ENCODE peak calls at places on chromosomes 5 and 9, in nine cellular contexts. S is BJ; W is upper lobe of right lung; C is right lobe of liver; B is cardiac muscle cell; K is effector memory CD4-positive, alpha-beta T cell; D is neural progenitor cell; H is fibroblast of lung; Y is iPS DF 6.9. M is an unnamed sample. For H3K27me3, the result is how much of the 10 kb centered on the place peaks cover.

GRCh38 chr9:16704489-16705111 is 165.9 kb downstream of the BNC2 start:
- DNase-seq in H (no peak), Y (no peak), S (no peak), B (peak), W (no peak), C (no peak), D (peak), K (no peak), M (peak)

GRCh38 chr5:146731909-146732659 is 146.5 kb downstream of the PPP2R2B start:
- DNase-seq in W (no peak), C (no peak), K (no peak), D (no peak), H (peak), S (peak), B (peak), Y (peak), M (no peak)

GRCh38 chr9:24899463-24899862 is 353.8 kb upstream of the IZUMO3 start:
- DNase-seq in B (no peak), H (no peak), S (no peak), K (no peak), C (no peak), D (no peak), Y (no peak), W (no peak), M (no peak)

GRCh38 chr5:1285883-1286291 is 9.0 kb downstream of the TERT start:
- DNase-seq in K (no peak), W (peak), Y (no peak), B (no peak), H (no peak), D (no peak), C (no peak), S (no peak), M (no peak)

GRCh38 chr9:93648836-93649235 is 72.5 kb downstream of the PHF2 start:
- DNase-seq in W (peak), H (no peak), C (no peak), K (no peak), D (no peak), Y (no peak), B (no peak), S (no peak), M (no peak)

GRCh38 chr9:126125577-126125976 is 201.1 kb upstream of the MVB12B start:
- DNase-seq in Y (no peak), S (no peak), B (peak), D (no peak), C (peak), K (no peak), W (no peak), H (no peak), M (no peak)

GRCh38 chr5:15103130-15103529 is 231.6 kb upstream of the ANKH start:
- DNase-seq in K (no peak), H (no peak), D (no peak), W (no peak), C (no peak), Y (no peak), S (no peak), B (no peak), M (no peak)

GRCh38 chr5:75054110-75054930 is 2.0 kb upstream of the GCNT4 start:
- DNase-seq in Y (no peak), H (peak), W (peak), C (no peak), K (no peak), S (no peak), B (peak), D (peak), M (peak)

GRCh38 chr9:134525070-134525815 is 116.4 kb upstream of the COL5A1 start:
- DNase-seq in K (no peak), W (peak), H (no peak), D (no peak), B (no peak), C (no peak), S (no peak), Y (no peak), M (no peak)

GRCh38 chr9:95028855-95029219 is 288.7 kb downstream of the FANCC start:
- DNase-seq in D (no peak), S (no peak), B (no peak), C (no peak), H (no peak), Y (no peak), K (no peak), W (no peak), M (no peak)

GRCh38 chr9:114275246-114275994 is 47.5 kb upstream of the ORM1 start:
- DNase-seq in W (peak), Y (no peak), D (no peak), C (peak), K (no peak), H (no peak), B (no peak), S (no peak), M (no peak)

GRCh38 chr5:91441082-91441481 is 58.0 kb upstream of the ARRDC3 start:
- DNase-seq in S (no peak), H (no peak), B (no peak), C (no peak), K (no peak), Y (no peak), D (no peak), W (no peak), M (no peak)

GRCh38 chr5:150301901-150302300 is 804 bp downstream of the ARSI start:
- DNase-seq in S (no peak), C (no peak), H (no peak), K (no peak), B (no peak), Y (no peak), W (no peak), D (peak), M (no peak)
- H3K27me3 ChIP-seq in S (under half), C (under half), H (under half), K (under half), B (under half), Y (under half), W (under half), D (under half), M (under half)

GRCh38 chr5:88883059-88883565 is at the start of gene MEF2C:
- DNase-seq in S (peak), H (peak), D (peak), B (peak), K (no peak), W (peak), C (peak), Y (no peak), M (peak)

GRCh38 chr5:88884435-88884877 is 1.5 kb upstream of the MEF2C start:
- DNase-seq in K (no peak), B (peak), S (no peak), W (no peak), Y (no peak), H (no peak), D (no peak), C (no peak), M (peak)

GRCh38 chr5:88883566-88884434 is 816 bp upstream of the MEF2C start:
- DNase-seq in H (peak), S (no peak), D (peak), Y (no peak), K (no peak), C (peak), W (peak), B (peak), M (peak)

GRCh38 chr5:88881566-88881965 is 1.4 kb downstream of the MEF2C start:
- DNase-seq in W (no peak), H (no peak), K (no peak), Y (no peak), B (peak), S (no peak), D (no peak), C (no peak), M (no peak)

DNA sequence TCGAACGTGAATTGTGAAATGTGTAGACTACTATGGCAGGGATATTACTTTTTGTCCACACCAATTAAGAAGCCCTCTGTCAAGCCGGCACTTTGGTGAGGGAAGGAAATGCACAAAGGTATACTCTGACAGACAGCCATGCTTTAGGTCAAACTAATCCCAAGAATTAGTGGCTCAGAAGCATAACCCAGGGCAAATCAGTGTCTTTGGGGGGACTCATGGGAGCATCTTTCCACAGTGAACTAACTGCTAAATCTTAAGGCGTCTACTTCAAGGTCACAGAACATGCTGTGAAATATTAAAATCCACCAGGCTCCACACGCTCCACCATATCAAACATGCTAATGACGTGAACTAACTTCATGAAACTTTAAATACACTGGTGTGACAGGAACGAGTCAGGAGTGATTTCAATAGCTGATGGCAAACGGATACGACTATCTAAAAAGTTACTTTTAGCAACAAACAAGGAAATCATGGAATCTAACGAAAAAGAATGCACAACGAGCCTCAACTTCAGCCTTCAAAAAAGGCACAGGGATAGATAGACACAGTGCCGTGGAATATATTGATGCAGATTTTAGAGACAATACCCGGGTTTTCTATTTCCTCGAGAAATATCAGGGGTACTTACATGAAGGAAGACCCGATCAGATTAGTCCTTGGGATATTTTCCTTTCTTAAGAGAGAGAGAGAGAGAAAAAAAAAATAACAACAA is 504 bp downstream of the MEF2C start:
- DNase-seq in Y (no peak), W (no peak), S (no peak), C (no peak), D (no peak), K (no peak), B (peak), H (no peak), M (no peak)
- H3K27me3 ChIP-seq in Y (under half), W (under half), S (under half), C (under half), D (half or more), K (under half), B (under half), H (under half), M (under half)

GRCh38 chr5:141874262-141874964 is 3.8 kb downstream of the PCDH1 start:
- DNase-seq in S (no peak), D (peak), Y (no peak), H (no peak), B (no peak), C (peak), W (peak), K (no peak), M (peak)
- H3K27me3 ChIP-seq in S (under half), D (under half), Y (under half), H (half or more), B (half or more), C (under half), W (under half), K (under half), M (half or more)

DNA sequence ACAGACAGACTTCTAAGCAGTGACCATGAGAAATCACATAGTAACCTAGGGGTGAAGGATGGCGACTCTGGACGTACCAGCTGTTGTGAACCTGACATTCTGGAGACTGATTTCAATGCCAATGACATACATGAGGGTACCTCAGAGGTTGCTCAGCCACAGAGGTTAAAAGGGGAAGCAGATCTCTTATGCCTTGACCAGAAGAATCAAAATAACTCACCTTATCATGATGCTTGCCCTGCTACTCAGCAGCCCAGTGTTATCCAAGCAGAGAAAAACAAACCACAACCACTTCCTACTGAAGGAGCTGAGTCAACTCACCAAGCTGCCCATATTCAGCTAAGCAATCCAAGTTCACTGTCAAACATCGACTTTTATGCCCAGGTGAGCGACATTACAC is 38.0 kb upstream of the CCDC152 start:
- DNase-seq in K (no peak), Y (no peak), S (no peak), D (no peak), C (no peak), B (peak), H (peak), W (no peak), M (no peak)
- H3K27me3 ChIP-seq in K (under half), Y (under half), S (under half), D (under half), C (under half), B (under half), H (under half), W (under half), M (under half)

DNA sequence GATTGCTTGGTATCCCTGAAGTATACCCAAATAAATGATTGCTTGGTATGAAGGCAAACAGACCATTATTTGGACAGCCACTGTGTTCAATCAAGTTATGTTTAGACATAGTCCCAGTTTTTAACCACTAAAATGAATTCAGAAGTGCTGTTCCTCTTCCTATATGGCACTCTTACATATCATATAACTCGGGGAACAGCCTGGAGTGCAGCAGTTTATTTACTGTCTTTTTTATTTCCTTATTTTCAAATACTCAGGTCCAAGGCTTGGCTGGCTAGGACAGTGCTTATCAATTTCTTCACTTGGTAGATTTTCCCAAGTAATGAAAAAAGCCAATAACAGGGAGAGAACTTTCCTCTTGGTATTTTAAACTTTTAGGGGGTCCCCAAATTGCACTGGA is 58.6 kb upstream of the CCDC112 start:
- DNase-seq in D (no peak), B (no peak), S (no peak), Y (no peak), C (no peak), H (no peak), K (no peak), W (no peak), M (no peak)
- H3K27me3 ChIP-seq in D (under half), B (under half), S (under half), Y (under half), C (under half), H (under half), K (under half), W (under half), M (under half)

DNA sequence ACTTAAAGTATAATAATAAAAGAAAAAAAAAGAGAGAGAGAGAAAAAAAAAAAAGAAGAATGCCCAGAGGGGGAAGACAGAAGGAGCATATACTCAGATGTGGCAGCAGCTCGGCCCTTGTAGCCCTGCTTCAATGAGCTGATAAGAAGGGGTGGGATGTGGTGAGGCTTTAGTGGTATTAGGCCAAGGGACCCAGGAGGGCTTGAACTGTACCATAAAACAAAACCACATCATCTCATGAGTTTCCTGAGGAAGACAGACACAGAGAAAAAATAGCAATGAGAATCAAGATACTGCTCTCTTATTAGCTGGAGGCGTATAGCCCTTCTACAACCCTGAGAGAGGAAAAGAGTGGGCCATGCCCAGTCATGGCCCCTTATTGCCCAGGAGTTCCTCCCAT is 72.8 kb downstream of the SLC1A1 start:
- DNase-seq in C (no peak), H (no peak), Y (no peak), W (no peak), S (no peak), D (no peak), K (no peak), B (no peak), M (no peak)
- H3K27me3 ChIP-seq in C (under half), H (under half), Y (under half), W (under half), S (under half), D (under half), K (under half), B (under half), M (under half)

GRCh38 chr5:176175101-176175852 is 62.9 kb upstream of the SIMC1 start:
- DNase-seq in H (no peak), Y (no peak), D (no peak), C (no peak), S (no peak), K (no peak), W (no peak), B (no peak), M (no peak)
- H3K27me3 ChIP-seq in H (under half), Y (under half), D (under half), C (under half), S (under half), K (under half), W (under half), B (under half), M (under half)

DNA sequence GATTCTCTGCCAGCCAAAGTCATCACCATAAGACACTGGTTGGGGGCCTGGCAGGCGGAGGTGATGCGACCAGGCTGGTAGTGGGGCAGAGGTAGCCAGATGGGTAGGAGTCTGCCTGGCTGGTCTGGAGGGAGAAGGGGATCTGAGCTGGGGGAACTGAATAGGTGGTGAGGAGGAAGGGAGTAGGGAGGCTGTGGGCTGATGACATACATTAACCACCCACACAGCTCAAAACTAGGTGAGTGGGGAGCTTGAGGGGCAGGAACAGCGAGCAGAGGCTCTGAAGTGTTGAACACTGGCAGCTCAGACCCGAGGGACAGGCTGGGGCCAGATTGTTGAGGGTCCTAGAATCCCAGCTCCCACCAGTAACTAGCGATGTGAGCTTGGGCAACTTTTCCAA is 80.9 kb downstream of the DAB2IP start:
- DNase-seq in B (no peak), Y (no peak), D (no peak), H (no peak), W (no peak), S (no peak), K (no peak), C (no peak), M (no peak)
- H3K27me3 ChIP-seq in B (under half), Y (under half), D (under half), H (under half), W (under half), S (under half), K (under half), C (under half), M (under half)

GRCh38 chr9:133122605-133122934 is 1.5 kb upstream of the RALGDS start:
- DNase-seq in B (no peak), W (no peak), K (no peak), H (no peak), C (no peak), D (no peak), Y (no peak), S (no peak), M (no peak)
- H3K27me3 ChIP-seq in B (under half), W (under half), K (under half), H (under half), C (under half), D (under half), Y (under half), S (under half), M (under half)

GRCh38 chr5:88675159-88675757 is 207.7 kb downstream of the MEF2C start:
- DNase-seq in D (no peak), B (no peak), Y (no peak), W (no peak), H (peak), S (no peak), K (no peak), C (no peak), M (no peak)

GRCh38 chr5:88677502-88677901 is 205.5 kb downstream of the MEF2C start:
- DNase-seq in S (no peak), H (peak), B (no peak), D (no peak), W (no peak), K (no peak), C (no peak), Y (no peak), M (no peak)

GRCh38 chr5:88676637-88677481 is 206.1 kb downstream of the MEF2C start:
- DNase-seq in D (no peak), Y (no peak), K (no peak), S (no peak), C (no peak), W (no peak), H (no peak), B (no peak), M (no peak)

GRCh38 chr5:88674262-88675158 is 208.5 kb downstream of the MEF2C start:
- DNase-seq in H (peak), C (no peak), D (peak), B (peak), K (no peak), Y (no peak), W (peak), S (no peak), M (no peak)

GRCh38 chr5:88675758-88676636 is 207.0 kb downstream of the MEF2C start:
- DNase-seq in B (peak), W (peak), D (peak), Y (no peak), C (no peak), K (no peak), S (no peak), H (peak), M (peak)
- H3K27me3 ChIP-seq in B (half or more), W (half or more), D (half or more), Y (under half), C (half or more), K (half or more), S (under half), H (half or more), M (half or more)